ENCODE peak calls at places on chromosomes 7 and 10, in four cellular contexts. M is epithelial cell of esophagus; G is posterior cingulate gyrus; N is activated CD8-positive, alpha-beta memory T cell treated with anti-CD3 and anti-CD28 coated beads, Interleukin-2, amount 50 U/mL, for 48 hours. E is an unnamed sample.

GRCh38 chr7:29199776-29200175 is 5.2 kb downstream of the CHN2 start:
- DNase-seq in N (no peak), G (no peak), M (no peak), E (no peak)

GRCh38 chr10:96488161-96488935 is 25.4 kb downstream of the TLL2 start:
- DNase-seq in N (no peak), G (no peak), M (no peak), E (no peak)

GRCh38 chr7:47188653-47189315 is 393.1 kb downstream of the TNS3 start:
- DNase-seq in G (no peak), M (no peak), N (no peak), E (peak)

GRCh38 chr7:108468246-108468645 is 12.0 kb upstream of the NRCAM start:
- DNase-seq in N (no peak), G (no peak), M (no peak), E (no peak)

GRCh38 chr10:103828587-103829186 is 26.7 kb downstream of the SH3PXD2A start:
- DNase-seq in M (no peak), N (no peak), G (no peak), E (no peak)

GRCh38 chr10:81603106-81603620 is 271.8 kb upstream of the NRG3 start:
- DNase-seq in N (no peak), M (peak), G (no peak), E (no peak)

GRCh38 chr7:36303202-36304098 is 86.2 kb upstream of the ANLN start:
- DNase-seq in N (no peak), G (peak), M (peak), E (no peak)

GRCh38 chr10:103295391-103296044 is 18.6 kb downstream of the INA start:
- DNase-seq in G (no peak), M (peak), N (no peak), E (no peak)

GRCh38 chr7:132455306-132455705 is 121.0 kb downstream of the PLXNA4 start:
- DNase-seq in M (no peak), N (no peak), G (no peak), E (no peak)

GRCh38 chr10:102644066-102644645 is at the start of gene TRIM8:
- DNase-seq in G (no peak), N (peak), M (peak), E (peak)

GRCh38 chr7:151113344-151114150 is 27.3 kb downstream of the AGAP3 start:
- DNase-seq in N (no peak), M (peak), G (no peak), E (peak)

GRCh38 chr7:131011437-131011752 is 277.4 kb upstream of the KLF14 start:
- DNase-seq in M (no peak), N (peak), G (no peak), E (no peak)

GRCh38 chr10:49220031-49220430 is 31.8 kb upstream of the TMEM273 start:
- DNase-seq in M (no peak), N (no peak), G (no peak), E (no peak)

GRCh38 chr7:47557317-47557985 is 24.5 kb downstream of the TNS3 start:
- DNase-seq in M (no peak), N (no peak), G (no peak), E (no peak)

GRCh38 chr7:4207011-4207410 is 475.1 kb upstream of the FOXK1 start:
- DNase-seq in G (no peak), M (no peak), N (no peak), E (no peak)

GRCh38 chr10:120436431-120437142 is 20.4 kb upstream of the PLPP4 start:
- DNase-seq in M (no peak), N (no peak), G (no peak), E (peak)

GRCh38 chr7:79823246-79823951 is 311.2 kb upstream of the GNAI1 start:
- DNase-seq in M (no peak), N (no peak), G (no peak), E (no peak)

GRCh38 chr10:30705086-30705624 is 75.6 kb upstream of the LYZL2 start:
- DNase-seq in N (peak), G (no peak), M (no peak), E (no peak)

GRCh38 chr10:63866075-63866746 is 345.0 kb downstream of the REEP3 start:
- DNase-seq in M (peak), N (peak), G (peak), E (peak)

GRCh38 chr10:81920213-81920829 is 45.3 kb downstream of the NRG3 start:
- DNase-seq in G (no peak), N (no peak), M (no peak), E (peak)

GRCh38 chr10:67803588-67804394 is 34.2 kb downstream of the DNAJC12 start:
- DNase-seq in N (no peak), G (no peak), M (no peak), E (no peak)

GRCh38 chr7:101602484-101603241 is 26.4 kb downstream of the MYL10 start:
- DNase-seq in G (peak), N (peak), M (peak), E (peak)

GRCh38 chr10:84539244-84539643 is 210.9 kb downstream of the CCSER2 start:
- DNase-seq in M (no peak), N (no peak), G (no peak), E (no peak)

GRCh38 chr7:158449266-158449665 is 138.4 kb downstream of the PTPRN2 start:
- DNase-seq in N (no peak), G (no peak), M (no peak), E (no peak)

GRCh38 chr10:70634011-70634410 is 31.5 kb upstream of the PRF1 start:
- DNase-seq in M (peak), N (no peak), G (no peak), E (no peak)

GRCh38 chr7:148975896-148976295 is 52.4 kb downstream of the PDIA4 start:
- DNase-seq in G (no peak), N (no peak), M (no peak), E (no peak)

GRCh38 chr10:131312261-131312801 is 810 bp upstream of the TCERG1L start:
- DNase-seq in G (no peak), N (no peak), M (no peak), E (no peak)

GRCh38 chr10:46069771-46070463 is 23.8 kb upstream of the MSMB start:
- DNase-seq in M (no peak), N (no peak), G (no peak), E (no peak)

GRCh38 chr10:110445871-110446270 is 51.8 kb upstream of the DUSP5 start:
- DNase-seq in M (no peak), G (no peak), N (no peak), E (no peak)

GRCh38 chr10:113267616-113268015 is 285.2 kb upstream of the HABP2 start:
- DNase-seq in G (no peak), M (no peak), N (no peak), E (no peak)

GRCh38 chr7:5492249-5493020 is 68.8 kb upstream of the TNRC18 start:
- DNase-seq in M (no peak), N (no peak), G (no peak), E (peak)

GRCh38 chr7:4001742-4002141 is 680.4 kb upstream of the FOXK1 start:
- DNase-seq in N (no peak), G (no peak), M (no peak), E (no peak)

GRCh38 chr10:124524991-124525653 is 63.5 kb downstream of the LHPP start:
- DNase-seq in M (peak), G (peak), N (no peak), E (no peak)

GRCh38 chr7:96004598-96004997 is 232.2 kb downstream of the DYNC1I1 start:
- DNase-seq in G (no peak), M (no peak), N (no peak), E (no peak)

E was measured in K562.